ENCODE peak calls at places on chromosomes 1 and 21, in seven cellular contexts. One of them, this sample, is unnamed.
A peak's percentile ranks its signal among the peaks of the same experiment; 100 is the strongest.

GRCh38 chr1:85343612-85344255 is 67.3 kb upstream of the BCL10 start:
- DNase-seq in CD8-positive, alpha-beta memory T cell: no peak
- DNase-seq in thyroid gland: no peak
- DNase-seq in OCI-LY7: no peak
- DNase-seq in fibroblast of lung: peak; percentile 32
- DNase-seq in AG04450: no peak
- DNase-seq in heart left ventricle: no peak
- DNase-seq in this sample: no peak

GRCh38 chr1:192700834-192701271 is 64.9 kb downstream of the RGS13 start:
- DNase-seq in AG04450: peak; percentile 82
- DNase-seq in fibroblast of lung: peak; percentile 92
- DNase-seq in thyroid gland: no peak
- DNase-seq in CD8-positive, alpha-beta memory T cell: no peak
- DNase-seq in heart left ventricle: no peak
- DNase-seq in OCI-LY7: no peak
- DNase-seq in this sample: no peak

GRCh38 chr1:206050655-206051235 is 2.2 kb upstream of the RHEX start:
- DNase-seq in fibroblast of lung: no peak
- DNase-seq in CD8-positive, alpha-beta memory T cell: no peak
- DNase-seq in OCI-LY7: peak; percentile 98
- DNase-seq in heart left ventricle: no peak
- DNase-seq in thyroid gland: peak; percentile 47
- DNase-seq in AG04450: no peak
- DNase-seq in this sample: no peak

GRCh38 chr21:34669149-34669879 is 520 bp downstream of the CLIC6 start:
- DNase-seq in fibroblast of lung: no peak
- DNase-seq in CD8-positive, alpha-beta memory T cell: no peak
- DNase-seq in heart left ventricle: no peak
- DNase-seq in thyroid gland: peak; percentile 27
- DNase-seq in AG04450: no peak
- DNase-seq in OCI-LY7: no peak
- DNase-seq in this sample: no peak

GRCh38 chr1:109895720-109896504 is 14.7 kb upstream of the CSF1 start:
- DNase-seq in OCI-LY7: no peak
- DNase-seq in CD8-positive, alpha-beta memory T cell: no peak
- DNase-seq in fibroblast of lung: peak; percentile 58
- DNase-seq in heart left ventricle: peak; percentile 69
- DNase-seq in AG04450: no peak
- DNase-seq in thyroid gland: no peak
- DNase-seq in this sample: no peak

GRCh38 chr1:34164510-34165381 is at the start of gene CSMD2:
- DNase-seq in fibroblast of lung: peak; percentile 15
- DNase-seq in CD8-positive, alpha-beta memory T cell: no peak
- DNase-seq in thyroid gland: no peak
- DNase-seq in heart left ventricle: no peak
- DNase-seq in OCI-LY7: no peak
- DNase-seq in AG04450: peak; percentile 24
- DNase-seq in this sample: peak; percentile 84

GRCh38 chr1:198007687-198008627 is 90.8 kb downstream of the LHX9 start:
- DNase-seq in thyroid gland: no peak
- DNase-seq in fibroblast of lung: no peak
- DNase-seq in heart left ventricle: no peak
- DNase-seq in CD8-positive, alpha-beta memory T cell: no peak
- DNase-seq in OCI-LY7: no peak
- DNase-seq in AG04450: no peak
- DNase-seq in this sample: no peak

GRCh38 chr1:21164266-21164665 is 12.4 kb downstream of the EIF4G3 start:
- DNase-seq in OCI-LY7: no peak
- DNase-seq in heart left ventricle: no peak
- DNase-seq in thyroid gland: no peak
- DNase-seq in fibroblast of lung: no peak
- DNase-seq in CD8-positive, alpha-beta memory T cell: no peak
- DNase-seq in AG04450: no peak
- DNase-seq in this sample: no peak

DNA sequence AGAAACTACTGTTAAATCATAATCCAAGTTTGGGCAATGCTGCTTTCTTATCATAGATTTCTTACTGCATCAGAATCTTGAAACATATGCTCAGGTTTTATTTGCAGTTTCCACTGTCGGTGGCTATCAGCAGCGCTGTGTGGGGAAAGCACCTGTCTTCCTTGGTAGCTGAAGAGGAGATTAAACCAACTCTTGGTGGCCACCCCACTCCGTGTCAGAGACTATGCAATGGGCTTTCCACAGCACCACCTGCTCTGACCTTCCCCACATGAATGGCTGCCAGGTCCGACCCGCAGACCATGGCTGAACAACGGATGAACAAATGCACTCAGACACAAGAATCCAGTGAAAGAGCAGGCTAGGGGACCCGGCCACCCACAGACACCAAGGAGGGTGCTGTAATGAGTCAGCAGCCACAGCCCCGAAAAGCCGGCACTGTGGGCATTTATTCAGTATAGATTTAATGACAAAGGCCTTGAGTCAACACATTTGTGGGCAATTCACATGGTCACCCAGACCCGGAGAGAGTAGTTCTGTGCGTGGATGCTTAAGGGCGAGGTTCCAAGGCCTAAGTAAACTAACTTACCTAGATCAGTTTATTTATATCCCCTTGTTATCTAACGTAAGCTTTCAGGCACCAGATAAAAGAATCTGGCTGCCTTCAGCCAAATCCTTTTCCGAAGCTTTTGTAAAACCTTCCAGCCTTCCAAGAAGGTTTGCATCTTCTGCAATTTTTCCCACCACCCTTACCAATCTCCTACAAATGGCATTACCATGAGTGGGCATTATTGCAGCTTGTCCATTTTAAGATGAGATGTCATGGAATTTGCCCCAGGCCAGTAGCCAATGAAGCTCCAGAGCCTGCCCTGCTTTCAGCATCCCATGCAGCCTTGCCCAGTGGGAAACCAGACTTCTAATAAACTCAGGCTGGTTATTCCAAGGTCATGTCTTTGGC is 82.7 kb downstream of the HLCS start:
- DNase-seq in OCI-LY7: no peak
- DNase-seq in AG04450: no peak
- DNase-seq in fibroblast of lung: no peak
- DNase-seq in thyroid gland: no peak
- DNase-seq in CD8-positive, alpha-beta memory T cell: no peak
- DNase-seq in heart left ventricle: no peak
- DNase-seq in this sample: no peak
- H3K27ac ChIP-seq in OCI-LY7: no peak overlapping the region
- H3K27ac ChIP-seq in AG04450: no peak overlapping the region
- H3K27ac ChIP-seq in fibroblast of lung: no peak overlapping the region
- H3K27ac ChIP-seq in thyroid gland: no peak overlapping the region
- H3K27ac ChIP-seq in CD8-positive, alpha-beta memory T cell: no peak overlapping the region
- H3K27ac ChIP-seq in heart left ventricle: no peak overlapping the region
- H3K27ac ChIP-seq in this sample: no peak overlapping the region

DNA sequence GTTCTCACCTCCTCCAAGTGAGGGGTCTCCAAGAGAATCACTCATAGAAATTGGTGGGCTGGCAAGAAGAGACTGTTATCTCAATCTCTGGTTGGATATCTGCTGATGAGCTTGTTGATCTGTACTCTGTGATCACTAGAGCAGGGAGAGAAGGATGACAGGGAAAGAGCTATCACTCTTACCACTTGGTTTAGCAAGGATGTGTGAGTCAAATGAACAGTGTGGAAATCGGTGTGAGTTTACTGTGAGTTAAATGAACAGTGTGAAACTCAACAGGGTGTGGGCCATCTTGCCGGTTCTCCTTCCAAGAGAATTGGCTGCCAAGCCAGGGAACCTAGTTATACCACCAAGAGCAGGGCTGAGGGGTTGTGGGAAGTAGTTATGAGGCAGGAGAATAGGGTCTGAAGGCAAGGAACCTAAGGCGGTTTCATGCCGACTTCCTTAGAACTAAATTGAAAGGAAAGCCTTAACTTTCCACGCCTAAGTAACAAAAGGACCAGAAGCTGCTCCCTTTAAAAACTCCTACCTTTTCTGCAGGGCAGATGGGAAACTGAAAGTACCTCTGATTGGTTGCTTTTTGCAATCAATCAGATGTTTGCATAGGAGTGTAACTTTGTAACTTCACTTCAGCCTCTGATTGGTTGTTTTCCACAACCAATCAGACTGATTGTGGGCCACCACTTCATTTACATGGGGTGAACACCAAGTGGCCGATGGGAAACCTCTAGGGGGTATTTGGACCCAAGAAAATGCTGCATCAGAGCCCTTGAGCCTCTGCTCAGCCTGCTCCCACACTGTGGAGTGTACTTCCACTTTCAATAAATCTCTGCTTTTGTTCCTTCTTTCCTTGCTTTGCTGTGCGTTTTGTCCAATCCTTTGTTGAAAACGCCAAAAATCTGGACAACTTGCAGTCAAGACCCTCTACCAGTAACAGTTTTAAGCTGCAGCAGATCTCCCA is 33.0 kb upstream of the CD1D start:
- DNase-seq in heart left ventricle: no peak
- DNase-seq in thyroid gland: no peak
- DNase-seq in CD8-positive, alpha-beta memory T cell: no peak
- DNase-seq in fibroblast of lung: no peak
- DNase-seq in OCI-LY7: no peak
- DNase-seq in AG04450: no peak
- DNase-seq in this sample: no peak
- H3K27ac ChIP-seq in heart left ventricle: peak overlapping the region; percentile 78
- H3K27ac ChIP-seq in thyroid gland: no peak overlapping the region
- H3K27ac ChIP-seq in CD8-positive, alpha-beta memory T cell: no peak overlapping the region
- H3K27ac ChIP-seq in fibroblast of lung: no peak overlapping the region
- H3K27ac ChIP-seq in OCI-LY7: no peak overlapping the region
- H3K27ac ChIP-seq in AG04450: no peak overlapping the region
- H3K27ac ChIP-seq in this sample: no peak overlapping the region

GRCh38 chr1:108554682-108555081 is 5.2 kb upstream of the EEIG2 start:
- DNase-seq in AG04450: no peak
- DNase-seq in thyroid gland: no peak
- DNase-seq in fibroblast of lung: no peak
- DNase-seq in heart left ventricle: no peak
- DNase-seq in OCI-LY7: no peak
- DNase-seq in CD8-positive, alpha-beta memory T cell: no peak
- DNase-seq in this sample: no peak

GRCh38 chr1:108556079-108556478 is 3.8 kb upstream of the EEIG2 start:
- DNase-seq in thyroid gland: no peak
- DNase-seq in fibroblast of lung: no peak
- DNase-seq in AG04450: no peak
- DNase-seq in OCI-LY7: no peak
- DNase-seq in heart left ventricle: no peak
- DNase-seq in CD8-positive, alpha-beta memory T cell: no peak
- DNase-seq in this sample: no peak

GRCh38 chr1:108553910-108554309 is 6.0 kb upstream of the EEIG2 start:
- DNase-seq in heart left ventricle: no peak
- DNase-seq in CD8-positive, alpha-beta memory T cell: no peak
- DNase-seq in AG04450: no peak
- DNase-seq in fibroblast of lung: no peak
- DNase-seq in OCI-LY7: no peak
- DNase-seq in thyroid gland: no peak
- DNase-seq in this sample: no peak

GRCh38 chr1:108556501-108556900 is 3.4 kb upstream of the EEIG2 start:
- DNase-seq in heart left ventricle: no peak
- DNase-seq in CD8-positive, alpha-beta memory T cell: no peak
- DNase-seq in AG04450: no peak
- DNase-seq in OCI-LY7: no peak
- DNase-seq in fibroblast of lung: no peak
- DNase-seq in thyroid gland: no peak
- DNase-seq in this sample: no peak

DNA sequence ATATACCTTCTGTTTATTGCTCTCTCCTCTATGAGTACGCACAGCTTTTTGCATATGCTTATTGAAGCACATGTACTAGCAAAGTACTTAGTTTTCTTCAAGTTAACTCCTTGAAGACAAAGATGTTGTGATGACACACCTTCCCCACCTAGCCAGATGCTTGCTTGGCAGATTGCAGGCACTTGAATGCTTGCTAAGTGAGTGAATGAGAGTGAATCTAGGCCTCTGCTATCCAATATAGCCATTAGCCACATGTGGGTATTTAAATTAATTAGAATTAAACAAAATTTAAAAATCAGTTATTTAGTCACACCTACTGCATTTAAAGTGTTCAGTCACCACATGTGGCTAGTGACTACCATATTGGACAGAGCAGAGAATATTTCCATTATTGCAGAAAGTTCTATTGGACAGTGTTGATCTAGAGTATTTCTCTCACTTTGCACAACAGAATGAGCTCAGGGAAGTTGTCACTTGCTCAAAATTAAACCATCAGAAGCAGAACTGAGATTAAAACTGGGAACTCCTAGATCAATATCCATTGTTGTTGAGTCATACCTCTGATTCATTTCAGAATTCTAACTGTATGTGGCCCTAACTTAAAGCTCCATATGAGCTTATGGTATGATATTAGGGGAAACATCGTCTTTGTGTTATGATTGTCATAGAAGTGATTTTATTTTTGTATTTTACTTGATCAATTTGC is 8.6 kb upstream of the EEIG2 start:
- DNase-seq in heart left ventricle: no peak
- DNase-seq in fibroblast of lung: no peak
- DNase-seq in AG04450: no peak
- DNase-seq in CD8-positive, alpha-beta memory T cell: no peak
- DNase-seq in OCI-LY7: no peak
- DNase-seq in thyroid gland: no peak
- DNase-seq in this sample: no peak
- H3K27ac ChIP-seq in heart left ventricle: no peak overlapping the region
- H3K27ac ChIP-seq in fibroblast of lung: no peak overlapping the region
- H3K27ac ChIP-seq in AG04450: no peak overlapping the region
- H3K27ac ChIP-seq in CD8-positive, alpha-beta memory T cell: no peak overlapping the region
- H3K27ac ChIP-seq in OCI-LY7: no peak overlapping the region
- H3K27ac ChIP-seq in thyroid gland: no peak overlapping the region
- H3K27ac ChIP-seq in this sample: no peak overlapping the region

DNA sequence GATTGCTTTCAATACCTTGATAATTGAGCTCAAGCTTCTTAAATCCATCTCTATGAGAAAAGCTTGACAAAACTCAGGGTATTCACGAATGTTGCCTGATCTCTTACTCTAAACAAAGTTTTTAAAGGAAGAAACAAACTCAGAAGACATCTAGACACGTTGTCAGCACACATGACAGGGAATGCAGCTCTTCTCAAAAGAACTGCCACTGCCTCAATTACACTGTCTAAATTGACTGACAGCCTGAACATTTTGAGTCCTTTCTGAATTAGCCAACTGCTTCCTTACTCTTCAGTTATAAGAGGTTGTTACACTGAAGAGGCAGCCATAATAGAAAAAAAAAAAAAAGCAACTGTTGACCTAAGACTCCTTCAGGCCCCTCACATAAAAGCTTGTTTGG is 1646.7 kb upstream of the B3GALT2 start:
- DNase-seq in thyroid gland: no peak
- DNase-seq in heart left ventricle: no peak
- DNase-seq in OCI-LY7: no peak
- DNase-seq in AG04450: no peak
- DNase-seq in fibroblast of lung: no peak
- DNase-seq in CD8-positive, alpha-beta memory T cell: no peak
- DNase-seq in this sample: no peak
- H3K27ac ChIP-seq in thyroid gland: no peak overlapping the region
- H3K27ac ChIP-seq in heart left ventricle: no peak overlapping the region
- H3K27ac ChIP-seq in OCI-LY7: peak overlapping the region; percentile 22
- H3K27ac ChIP-seq in AG04450: no peak overlapping the region
- H3K27ac ChIP-seq in fibroblast of lung: no peak overlapping the region
- H3K27ac ChIP-seq in CD8-positive, alpha-beta memory T cell: no peak overlapping the region
- H3K27ac ChIP-seq in this sample: no peak overlapping the region